ENCODE peak calls at places on chromosome X, in four cellular contexts. One of them, this sample, is unnamed.

GRCh38 chrX:21658746-21659145 is 616 bp upstream of the KLHL34 start:
- DNase-seq in neuronal stem cell: no peak
- DNase-seq in psoas muscle: peak
- DNase-seq in small intestine: peak
- DNase-seq in this sample: no peak

GRCh38 chrX:17405225-17405969 is 30.4 kb downstream of the NHS start:
- DNase-seq in psoas muscle: no peak
- DNase-seq in neuronal stem cell: no peak
- DNase-seq in small intestine: peak
- DNase-seq in this sample: peak

GRCh38 chrX:154140742-154141141 is 3.3 kb upstream of the OPN1LW start:
- DNase-seq in neuronal stem cell: no peak
- DNase-seq in psoas muscle: no peak
- DNase-seq in small intestine: no peak
- DNase-seq in this sample: no peak

GRCh38 chrX:133697656-133698055 is 282.4 kb upstream of the GPC4 start:
- DNase-seq in neuronal stem cell: no peak
- DNase-seq in small intestine: no peak
- DNase-seq in psoas muscle: no peak
- DNase-seq in this sample: no peak

GRCh38 chrX:18620349-18620748 is 51.6 kb downstream of the RS1 start:
- DNase-seq in psoas muscle: no peak
- DNase-seq in small intestine: peak
- DNase-seq in neuronal stem cell: no peak
- DNase-seq in this sample: no peak

GRCh38 chrX:120697053-120697452 is 67.2 kb upstream of the C1GALT1C1 start:
- DNase-seq in neuronal stem cell: no peak
- DNase-seq in small intestine: no peak
- DNase-seq in psoas muscle: no peak
- DNase-seq in this sample: no peak

GRCh38 chrX:129193357-129193756 is 329.9 kb downstream of the SMARCA1 start:
- DNase-seq in psoas muscle: no peak
- DNase-seq in neuronal stem cell: no peak
- DNase-seq in small intestine: peak
- DNase-seq in this sample: no peak

GRCh38 chrX:115957862-115958490 is 212.6 kb upstream of the AGTR2 start:
- DNase-seq in psoas muscle: no peak
- DNase-seq in small intestine: no peak
- DNase-seq in neuronal stem cell: no peak
- DNase-seq in this sample: no peak

GRCh38 chrX:2442694-2443093 is 58.1 kb downstream of the DHRSX start:
- DNase-seq in neuronal stem cell: no peak
- DNase-seq in psoas muscle: no peak
- DNase-seq in small intestine: no peak
- DNase-seq in this sample: no peak

GRCh38 chrX:57596109-57596870 is 4.5 kb downstream of the ZXDB start:
- DNase-seq in small intestine: no peak
- DNase-seq in neuronal stem cell: no peak
- DNase-seq in psoas muscle: no peak
- DNase-seq in this sample: peak

GRCh38 chrX:27254663-27255062 is 208.5 kb downstream of the PPP4R3C start:
- DNase-seq in psoas muscle: no peak
- DNase-seq in neuronal stem cell: no peak
- DNase-seq in small intestine: no peak
- DNase-seq in this sample: no peak

GRCh38 chrX:7941390-7942042 is 14.3 kb upstream of the PNPLA4 start:
- DNase-seq in small intestine: peak
- DNase-seq in neuronal stem cell: no peak
- DNase-seq in psoas muscle: no peak
- DNase-seq in this sample: peak

GRCh38 chrX:153793291-153793690 is 884 bp downstream of the IDH3G start:
- DNase-seq in neuronal stem cell: no peak
- DNase-seq in small intestine: peak
- DNase-seq in psoas muscle: no peak
- DNase-seq in this sample: peak

GRCh38 chrX:10608099-10608498 is 12.3 kb downstream of the MID1 start:
- DNase-seq in psoas muscle: no peak
- DNase-seq in small intestine: peak
- DNase-seq in neuronal stem cell: no peak
- DNase-seq in this sample: peak

GRCh38 chrX:19457662-19458061 is 57.6 kb downstream of the MAP3K15 start:
- DNase-seq in small intestine: no peak
- DNase-seq in neuronal stem cell: no peak
- DNase-seq in psoas muscle: no peak
- DNase-seq in this sample: no peak

GRCh38 chrX:34653811-34654210 is 3.3 kb downstream of the TMEM47 start:
- DNase-seq in neuronal stem cell: peak
- DNase-seq in psoas muscle: no peak
- DNase-seq in small intestine: no peak
- DNase-seq in this sample: no peak

GRCh38 chrX:68498044-68498507 is 775 bp upstream of the YIPF6 start:
- DNase-seq in psoas muscle: no peak
- DNase-seq in neuronal stem cell: no peak
- DNase-seq in small intestine: peak
- DNase-seq in this sample: no peak

GRCh38 chrX:21875013-21875412 is 19.2 kb downstream of the YY2 start:
- DNase-seq in neuronal stem cell: no peak
- DNase-seq in psoas muscle: no peak
- DNase-seq in small intestine: no peak
- DNase-seq in this sample: peak

GRCh38 chrX:152823657-152824056 is 6.9 kb downstream of the CETN2 start:
- DNase-seq in small intestine: no peak
- DNase-seq in psoas muscle: no peak
- DNase-seq in neuronal stem cell: no peak
- DNase-seq in this sample: no peak

GRCh38 chrX:84363054-84363453 is 139.2 kb downstream of the HDX start:
- DNase-seq in small intestine: no peak
- DNase-seq in psoas muscle: no peak
- DNase-seq in neuronal stem cell: no peak
- DNase-seq in this sample: peak

GRCh38 chrX:100743009-100743615 is 11.2 kb upstream of the SYTL4 start:
- DNase-seq in neuronal stem cell: no peak
- DNase-seq in psoas muscle: no peak
- DNase-seq in small intestine: no peak
- DNase-seq in this sample: peak

GRCh38 chrX:9182041-9182440 is 148.1 kb upstream of the FAM9B start:
- DNase-seq in psoas muscle: no peak
- DNase-seq in neuronal stem cell: no peak
- DNase-seq in small intestine: no peak
- DNase-seq in this sample: no peak

GRCh38 chrX:95063554-95063953 is 1389.5 kb downstream of the FAM133A start:
- DNase-seq in small intestine: no peak
- DNase-seq in psoas muscle: no peak
- DNase-seq in neuronal stem cell: no peak
- DNase-seq in this sample: peak

GRCh38 chrX:50088645-50089044 is 112.2 kb downstream of the AKAP4 start:
- DNase-seq in neuronal stem cell: no peak
- DNase-seq in psoas muscle: no peak
- DNase-seq in small intestine: no peak
- DNase-seq in this sample: no peak

GRCh38 chrX:35442421-35442820 is 355.7 kb upstream of the MAGEB16 start:
- DNase-seq in psoas muscle: no peak
- DNase-seq in neuronal stem cell: no peak
- DNase-seq in small intestine: no peak
- DNase-seq in this sample: no peak

GRCh38 chrX:56233682-56234081 is 1.5 kb downstream of the KLF8 start:
- DNase-seq in neuronal stem cell: no peak
- DNase-seq in psoas muscle: peak
- DNase-seq in small intestine: no peak
- DNase-seq in this sample: no peak

GRCh38 chrX:129772796-129773431 is 6.8 kb upstream of the SASH3 start:
- DNase-seq in psoas muscle: peak
- DNase-seq in small intestine: peak
- DNase-seq in neuronal stem cell: no peak
- DNase-seq in this sample: no peak

GRCh38 chrX:130145123-130145522 is 20.5 kb downstream of the AIFM1 start:
- DNase-seq in neuronal stem cell: no peak
- DNase-seq in psoas muscle: no peak
- DNase-seq in small intestine: no peak
- DNase-seq in this sample: no peak

GRCh38 chrX:21479695-21480280 is 105.6 kb downstream of the CNKSR2 start:
- DNase-seq in small intestine: peak
- DNase-seq in psoas muscle: no peak
- DNase-seq in neuronal stem cell: peak
- DNase-seq in this sample: peak

GRCh38 chrX:10549280-10549679 is 71.1 kb downstream of the MID1 start:
- DNase-seq in neuronal stem cell: no peak
- DNase-seq in small intestine: peak
- DNase-seq in psoas muscle: no peak
- DNase-seq in this sample: no peak

GRCh38 chrX:30635630-30636029 is 17.6 kb upstream of the GK start:
- DNase-seq in small intestine: peak
- DNase-seq in neuronal stem cell: no peak
- DNase-seq in psoas muscle: no peak
- DNase-seq in this sample: peak

GRCh38 chrX:109660756-109661155 is 35.8 kb upstream of the KCNE5 start:
- DNase-seq in neuronal stem cell: no peak
- DNase-seq in small intestine: no peak
- DNase-seq in psoas muscle: no peak
- DNase-seq in this sample: no peak

GRCh38 chrX:123961268-123962005 is at the start of gene STAG2:
- DNase-seq in neuronal stem cell: peak
- DNase-seq in small intestine: peak
- DNase-seq in psoas muscle: peak
- DNase-seq in this sample: peak

GRCh38 chrX:107747596-107748161 is 27.9 kb downstream of the TSC22D3 start:
- DNase-seq in psoas muscle: no peak
- DNase-seq in small intestine: peak
- DNase-seq in neuronal stem cell: no peak
- DNase-seq in this sample: peak

GRCh38 chrX:129360175-129360574 is 163.1 kb downstream of the SMARCA1 start:
- DNase-seq in psoas muscle: no peak
- DNase-seq in small intestine: peak
- DNase-seq in neuronal stem cell: peak
- DNase-seq in this sample: peak

GRCh38 chrX:53694642-53695041 is 8.1 kb upstream of the HUWE1 start:
- DNase-seq in psoas muscle: no peak
- DNase-seq in neuronal stem cell: no peak
- DNase-seq in small intestine: no peak
- DNase-seq in this sample: no peak

GRCh38 chrX:140697618-140698017 is 11.9 kb upstream of the LINC00632 start:
- DNase-seq in psoas muscle: no peak
- DNase-seq in neuronal stem cell: no peak
- DNase-seq in small intestine: no peak
- DNase-seq in this sample: no peak

GRCh38 chrX:120468825-120469525 is at the start of gene LAMP2:
- DNase-seq in psoas muscle: peak
- DNase-seq in neuronal stem cell: peak
- DNase-seq in small intestine: peak
- DNase-seq in this sample: peak

GRCh38 chrX:135099493-135099783 is 20.9 kb downstream of the ETDB start:
- DNase-seq in small intestine: no peak
- DNase-seq in neuronal stem cell: no peak
- DNase-seq in psoas muscle: no peak
- DNase-seq in this sample: no peak
- H3K4me3 ChIP-seq in small intestine: no peak
- H3K4me3 ChIP-seq in neuronal stem cell: no peak
- H3K4me3 ChIP-seq in psoas muscle: peak
- H3K4me3 ChIP-seq in this sample: no peak

GRCh38 chrX:39438603-39439602 is 637.6 kb downstream of the MID1IP1 start:
- DNase-seq in psoas muscle: no peak
- DNase-seq in neuronal stem cell: no peak
- DNase-seq in small intestine: no peak
- DNase-seq in this sample: no peak
- H3K4me3 ChIP-seq in psoas muscle: no peak
- H3K4me3 ChIP-seq in neuronal stem cell: no peak
- H3K4me3 ChIP-seq in small intestine: no peak
- H3K4me3 ChIP-seq in this sample: no peak

GRCh38 chrX:103831342-103831802 is 685 bp downstream of the RAB9B start:
- DNase-seq in small intestine: peak
- DNase-seq in psoas muscle: no peak
- DNase-seq in neuronal stem cell: no peak
- DNase-seq in this sample: peak

GRCh38 chrX:103825881-103826280 is 6.2 kb downstream of the RAB9B start:
- DNase-seq in small intestine: no peak
- DNase-seq in psoas muscle: no peak
- DNase-seq in neuronal stem cell: no peak
- DNase-seq in this sample: no peak

GRCh38 chrX:103831803-103832544 is at the start of gene RAB9B:
- DNase-seq in psoas muscle: peak
- DNase-seq in small intestine: peak
- DNase-seq in neuronal stem cell: peak
- DNase-seq in this sample: no peak

GRCh38 chrX:103828529-103828928 is 3.5 kb downstream of the RAB9B start:
- DNase-seq in psoas muscle: no peak
- DNase-seq in small intestine: no peak
- DNase-seq in neuronal stem cell: no peak
- DNase-seq in this sample: no peak

GRCh38 chrX:103830848-103831247 is 1.2 kb downstream of the RAB9B start:
- DNase-seq in neuronal stem cell: no peak
- DNase-seq in small intestine: no peak
- DNase-seq in psoas muscle: no peak
- DNase-seq in this sample: no peak
- H3K4me3 ChIP-seq in neuronal stem cell: no peak
- H3K4me3 ChIP-seq in small intestine: no peak
- H3K4me3 ChIP-seq in psoas muscle: no peak
- H3K4me3 ChIP-seq in this sample: no peak

GRCh38 chrX:24410514-24411189 is 50.2 kb downstream of the SUPT20HL1 start:
- DNase-seq in psoas muscle: no peak
- DNase-seq in small intestine: no peak
- DNase-seq in neuronal stem cell: no peak
- DNase-seq in this sample: no peak
- H3K4me3 ChIP-seq in psoas muscle: no peak
- H3K4me3 ChIP-seq in small intestine: no peak
- H3K4me3 ChIP-seq in neuronal stem cell: no peak
- H3K4me3 ChIP-seq in this sample: no peak

GRCh38 chrX:136880003-136880451 is 498 bp downstream of the RBMX start:
- DNase-seq in psoas muscle: peak
- DNase-seq in small intestine: peak
- DNase-seq in neuronal stem cell: no peak
- DNase-seq in this sample: peak
- H3K4me3 ChIP-seq in psoas muscle: peak
- H3K4me3 ChIP-seq in small intestine: peak
- H3K4me3 ChIP-seq in neuronal stem cell: peak
- H3K4me3 ChIP-seq in this sample: peak

GRCh38 chrX:37378830-37379229 is 29.7 kb downstream of the PRRG1 start:
- DNase-seq in small intestine: peak
- DNase-seq in neuronal stem cell: no peak
- DNase-seq in psoas muscle: no peak
- DNase-seq in this sample: peak
- H3K4me3 ChIP-seq in small intestine: no peak
- H3K4me3 ChIP-seq in neuronal stem cell: no peak
- H3K4me3 ChIP-seq in psoas muscle: no peak
- H3K4me3 ChIP-seq in this sample: no peak

DNA sequence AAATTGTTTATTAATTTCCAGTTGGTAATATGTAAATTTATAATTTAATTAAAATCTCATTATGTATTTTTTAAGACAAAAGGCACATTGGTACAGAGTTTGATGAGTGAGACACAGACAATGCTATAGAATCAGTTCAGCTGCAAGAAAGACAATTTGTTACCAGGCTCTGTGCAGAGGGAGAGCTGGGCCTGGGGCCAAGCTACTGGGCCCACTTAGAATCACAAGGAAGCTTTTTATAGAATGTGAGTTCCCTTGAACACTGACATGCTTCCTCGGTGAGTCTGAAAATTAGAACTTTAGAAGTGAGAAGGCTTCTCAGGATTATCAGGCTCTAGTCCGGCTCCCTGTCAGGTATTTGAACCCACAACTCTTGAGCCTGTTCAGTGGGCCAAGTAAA is 129.0 kb downstream of the AFF2 start:
- DNase-seq in neuronal stem cell: no peak
- DNase-seq in psoas muscle: no peak
- DNase-seq in small intestine: no peak
- DNase-seq in this sample: no peak
- H3K4me3 ChIP-seq in neuronal stem cell: no peak
- H3K4me3 ChIP-seq in psoas muscle: no peak
- H3K4me3 ChIP-seq in small intestine: no peak
- H3K4me3 ChIP-seq in this sample: no peak